ENCODE peak calls at places on chromosomes 13 and 19, in nine cellular contexts. One of them, this sample, is unnamed.

GRCh38 chr13:62357887-62358645 is 942.4 kb upstream of the PCDH20 start:
- DNase-seq in Right ventricle myocardium superior: no peak
- DNase-seq in transverse colon: no peak
- DNase-seq in AG08395: peak; percentile 1
- DNase-seq in WTC11: peak; percentile 64
- DNase-seq in AML-193: peak; percentile 33
- DNase-seq in Daoy: peak; percentile 11
- DNase-seq in CD8-positive, alpha-beta T cell: no peak
- DNase-seq in HFF-Myc: no peak
- DNase-seq in this sample: no peak

GRCh38 chr19:38877781-38878574 is at the start of gene RINL:
- DNase-seq in HFF-Myc: no peak
- DNase-seq in AG08395: no peak
- DNase-seq in AML-193: peak; percentile 67
- DNase-seq in CD8-positive, alpha-beta T cell: peak; percentile 68
- DNase-seq in Daoy: no peak
- DNase-seq in WTC11: no peak
- DNase-seq in Right ventricle myocardium superior: peak; percentile 54
- DNase-seq in transverse colon: peak; percentile 71
- DNase-seq in this sample: no peak

GRCh38 chr13:79659161-79659560 is 178.2 kb downstream of the NDFIP2 start:
- DNase-seq in AG08395: no peak
- DNase-seq in AML-193: no peak
- DNase-seq in Daoy: no peak
- DNase-seq in CD8-positive, alpha-beta T cell: no peak
- DNase-seq in HFF-Myc: no peak
- DNase-seq in Right ventricle myocardium superior: peak; percentile 67
- DNase-seq in WTC11: no peak
- DNase-seq in transverse colon: no peak
- DNase-seq in this sample: no peak

GRCh38 chr19:49852631-49853126 is 1.7 kb downstream of the PTOV1 start:
- DNase-seq in HFF-Myc: no peak
- DNase-seq in Right ventricle myocardium superior: no peak
- DNase-seq in AML-193: no peak
- DNase-seq in WTC11: no peak
- DNase-seq in Daoy: no peak
- DNase-seq in AG08395: no peak
- DNase-seq in transverse colon: no peak
- DNase-seq in CD8-positive, alpha-beta T cell: no peak
- DNase-seq in this sample: no peak

GRCh38 chr19:10334340-10335148 is 1.2 kb upstream of the RAVER1 start:
- DNase-seq in WTC11: peak; percentile 95
- DNase-seq in AG08395: peak; percentile 94
- DNase-seq in AML-193: no peak
- DNase-seq in Daoy: peak; percentile 95
- DNase-seq in Right ventricle myocardium superior: peak; percentile 96
- DNase-seq in CD8-positive, alpha-beta T cell: no peak
- DNase-seq in transverse colon: peak; percentile 97
- DNase-seq in HFF-Myc: peak; percentile 81
- DNase-seq in this sample: peak; percentile 98

GRCh38 chr19:12783849-12784393 is 7.4 kb upstream of the JUNB start:
- DNase-seq in Daoy: no peak
- DNase-seq in HFF-Myc: no peak
- DNase-seq in CD8-positive, alpha-beta T cell: no peak
- DNase-seq in transverse colon: peak; percentile 73
- DNase-seq in AML-193: no peak
- DNase-seq in WTC11: no peak
- DNase-seq in AG08395: no peak
- DNase-seq in Right ventricle myocardium superior: peak; percentile 65
- DNase-seq in this sample: peak; percentile 93

GRCh38 chr13:109209526-109209925 is 576.9 kb downstream of the IRS2 start:
- DNase-seq in CD8-positive, alpha-beta T cell: no peak
- DNase-seq in HFF-Myc: no peak
- DNase-seq in WTC11: no peak
- DNase-seq in AG08395: no peak
- DNase-seq in Daoy: no peak
- DNase-seq in Right ventricle myocardium superior: no peak
- DNase-seq in transverse colon: no peak
- DNase-seq in AML-193: no peak
- DNase-seq in this sample: no peak

GRCh38 chr13:48813518-48813917 is 159.8 kb downstream of the CYSLTR2 start:
- DNase-seq in AG08395: no peak
- DNase-seq in WTC11: no peak
- DNase-seq in Right ventricle myocardium superior: no peak
- DNase-seq in Daoy: no peak
- DNase-seq in HFF-Myc: no peak
- DNase-seq in CD8-positive, alpha-beta T cell: no peak
- DNase-seq in AML-193: no peak
- DNase-seq in transverse colon: no peak
- DNase-seq in this sample: no peak

GRCh38 chr19:58021541-58022282 is 12.1 kb upstream of the ZSCAN1 start:
- DNase-seq in AG08395: peak; percentile 66
- DNase-seq in CD8-positive, alpha-beta T cell: no peak
- DNase-seq in transverse colon: peak; percentile 27
- DNase-seq in Right ventricle myocardium superior: no peak
- DNase-seq in WTC11: peak; percentile 84
- DNase-seq in HFF-Myc: no peak
- DNase-seq in AML-193: no peak
- DNase-seq in Daoy: peak; percentile 19
- DNase-seq in this sample: no peak

GRCh38 chr13:39106216-39106995 is 68.2 kb downstream of the NHLRC3 start:
- DNase-seq in CD8-positive, alpha-beta T cell: no peak
- DNase-seq in AG08395: no peak
- DNase-seq in WTC11: no peak
- DNase-seq in Daoy: no peak
- DNase-seq in Right ventricle myocardium superior: no peak
- DNase-seq in AML-193: no peak
- DNase-seq in transverse colon: peak; percentile 8
- DNase-seq in HFF-Myc: no peak
- DNase-seq in this sample: no peak

GRCh38 chr13:28609936-28610335 is 49.0 kb upstream of the POMP start:
- DNase-seq in WTC11: no peak
- DNase-seq in AG08395: no peak
- DNase-seq in Right ventricle myocardium superior: no peak
- DNase-seq in CD8-positive, alpha-beta T cell: no peak
- DNase-seq in HFF-Myc: peak; percentile 71
- DNase-seq in transverse colon: no peak
- DNase-seq in Daoy: peak; percentile 61
- DNase-seq in AML-193: no peak
- DNase-seq in this sample: no peak

GRCh38 chr19:10602330-10603083 is 15.4 kb upstream of the AP1M2 start:
- DNase-seq in Daoy: peak; percentile 80
- DNase-seq in AG08395: peak; percentile 98
- DNase-seq in AML-193: peak; percentile 39
- DNase-seq in Right ventricle myocardium superior: peak; percentile 92
- DNase-seq in HFF-Myc: no peak
- DNase-seq in CD8-positive, alpha-beta T cell: peak; percentile 84
- DNase-seq in WTC11: peak; percentile 91
- DNase-seq in transverse colon: peak; percentile 90
- DNase-seq in this sample: peak; percentile 93

GRCh38 chr13:37485766-37486165 is 112.8 kb downstream of the POSTN start:
- DNase-seq in AML-193: no peak
- DNase-seq in Right ventricle myocardium superior: no peak
- DNase-seq in CD8-positive, alpha-beta T cell: no peak
- DNase-seq in transverse colon: no peak
- DNase-seq in HFF-Myc: no peak
- DNase-seq in WTC11: no peak
- DNase-seq in AG08395: no peak
- DNase-seq in Daoy: no peak
- DNase-seq in this sample: no peak

GRCh38 chr13:108266316-108266936 is 3.1 kb upstream of the TNFSF13B start:
- DNase-seq in Daoy: no peak
- DNase-seq in Right ventricle myocardium superior: peak; percentile 45
- DNase-seq in HFF-Myc: no peak
- DNase-seq in AML-193: peak; percentile 98
- DNase-seq in AG08395: no peak
- DNase-seq in CD8-positive, alpha-beta T cell: no peak
- DNase-seq in WTC11: no peak
- DNase-seq in transverse colon: no peak
- DNase-seq in this sample: no peak

GRCh38 chr13:48295271-48295670 is 8.3 kb upstream of the RB1 start:
- DNase-seq in WTC11: no peak
- DNase-seq in Daoy: no peak
- DNase-seq in HFF-Myc: no peak
- DNase-seq in transverse colon: no peak
- DNase-seq in AG08395: no peak
- DNase-seq in Right ventricle myocardium superior: no peak
- DNase-seq in CD8-positive, alpha-beta T cell: no peak
- DNase-seq in AML-193: no peak
- DNase-seq in this sample: no peak

GRCh38 chr13:100458673-100459072 is 129.9 kb downstream of the GGACT start:
- DNase-seq in HFF-Myc: no peak
- DNase-seq in Right ventricle myocardium superior: no peak
- DNase-seq in WTC11: no peak
- DNase-seq in transverse colon: peak; percentile 21
- DNase-seq in CD8-positive, alpha-beta T cell: no peak
- DNase-seq in AG08395: no peak
- DNase-seq in Daoy: no peak
- DNase-seq in AML-193: no peak
- DNase-seq in this sample: no peak

GRCh38 chr19:19427935-19428334 is 22.5 kb downstream of the GATAD2A start:
- DNase-seq in WTC11: no peak
- DNase-seq in CD8-positive, alpha-beta T cell: no peak
- DNase-seq in AG08395: no peak
- DNase-seq in transverse colon: no peak
- DNase-seq in Right ventricle myocardium superior: no peak
- DNase-seq in AML-193: no peak
- DNase-seq in Daoy: no peak
- DNase-seq in HFF-Myc: no peak
- DNase-seq in this sample: no peak

GRCh38 chr19:2483084-2483483 is 7.2 kb downstream of the GADD45B start:
- DNase-seq in WTC11: no peak
- DNase-seq in CD8-positive, alpha-beta T cell: no peak
- DNase-seq in Daoy: no peak
- DNase-seq in AG08395: no peak
- DNase-seq in transverse colon: no peak
- DNase-seq in HFF-Myc: no peak
- DNase-seq in AML-193: no peak
- DNase-seq in Right ventricle myocardium superior: no peak
- DNase-seq in this sample: no peak

GRCh38 chr19:55676384-55676783 is 1.4 kb downstream of the EPN1 start:
- DNase-seq in CD8-positive, alpha-beta T cell: no peak
- DNase-seq in Right ventricle myocardium superior: no peak
- DNase-seq in AG08395: no peak
- DNase-seq in transverse colon: no peak
- DNase-seq in HFF-Myc: no peak
- DNase-seq in AML-193: no peak
- DNase-seq in WTC11: no peak
- DNase-seq in Daoy: peak; percentile 38
- DNase-seq in this sample: no peak

GRCh38 chr13:66546534-66547379 is 683.4 kb downstream of the PCDH9 start:
- DNase-seq in WTC11: no peak
- DNase-seq in Right ventricle myocardium superior: no peak
- DNase-seq in CD8-positive, alpha-beta T cell: no peak
- DNase-seq in HFF-Myc: no peak
- DNase-seq in AG08395: no peak
- DNase-seq in AML-193: no peak
- DNase-seq in Daoy: no peak
- DNase-seq in transverse colon: no peak
- DNase-seq in this sample: no peak

GRCh38 chr19:10104665-10105221 is 1.4 kb upstream of the PPAN start:
- DNase-seq in AML-193: no peak
- DNase-seq in Daoy: no peak
- DNase-seq in Right ventricle myocardium superior: no peak
- DNase-seq in AG08395: no peak
- DNase-seq in HFF-Myc: no peak
- DNase-seq in transverse colon: peak; percentile 58
- DNase-seq in CD8-positive, alpha-beta T cell: peak; percentile 68
- DNase-seq in WTC11: no peak
- DNase-seq in this sample: peak; percentile 73

GRCh38 chr19:16076958-16077611 is 790 bp downstream of the TPM4 start:
- DNase-seq in Daoy: no peak
- DNase-seq in AML-193: no peak
- DNase-seq in CD8-positive, alpha-beta T cell: no peak
- DNase-seq in HFF-Myc: no peak
- DNase-seq in transverse colon: peak; percentile 73
- DNase-seq in AG08395: no peak
- DNase-seq in Right ventricle myocardium superior: peak; percentile 79
- DNase-seq in WTC11: peak; percentile 68
- DNase-seq in this sample: peak; percentile 89

GRCh38 chr13:76894401-76895110 is 8.4 kb upstream of the KCTD12 start:
- DNase-seq in transverse colon: no peak
- DNase-seq in AG08395: no peak
- DNase-seq in CD8-positive, alpha-beta T cell: no peak
- DNase-seq in Right ventricle myocardium superior: no peak
- DNase-seq in WTC11: no peak
- DNase-seq in HFF-Myc: no peak
- DNase-seq in Daoy: no peak
- DNase-seq in AML-193: peak; percentile 28
- DNase-seq in this sample: no peak

GRCh38 chr19:50435221-50435620 is 2.5 kb downstream of the MYBPC2 start:
- DNase-seq in CD8-positive, alpha-beta T cell: no peak
- DNase-seq in AG08395: no peak
- DNase-seq in transverse colon: no peak
- DNase-seq in WTC11: no peak
- DNase-seq in Right ventricle myocardium superior: no peak
- DNase-seq in AML-193: no peak
- DNase-seq in Daoy: no peak
- DNase-seq in HFF-Myc: no peak
- DNase-seq in this sample: no peak

GRCh38 chr19:37914908-37915307 is 7.9 kb downstream of the SIPA1L3 start:
- DNase-seq in AG08395: no peak
- DNase-seq in Daoy: no peak
- DNase-seq in WTC11: no peak
- DNase-seq in transverse colon: no peak
- DNase-seq in HFF-Myc: no peak
- DNase-seq in Right ventricle myocardium superior: no peak
- DNase-seq in AML-193: no peak
- DNase-seq in CD8-positive, alpha-beta T cell: no peak
- DNase-seq in this sample: no peak